ENCODE peak calls at places on chromosomes 5 and 9, in five cellular contexts. O, Q, X, N and I are unnamed samples.

GRCh38 chr9:95434116-95435073 is 82.4 kb downstream of the PTCH1 start:
- DNase-seq in O (no peak), Q (peak; percentile 91), X (no peak), N (no peak), I (no peak)

GRCh38 chr5:126460977-126461376 is 37.8 kb downstream of the GRAMD2B start:
- DNase-seq in O (no peak), Q (no peak), X (no peak), N (no peak), I (no peak)

GRCh38 chr9:135604437-135605237 is 34.7 kb downstream of the GLT6D1 start:
- DNase-seq in O (no peak), Q (no peak), X (no peak), N (no peak), I (peak; percentile 4)

GRCh38 chr5:72508241-72509170 is 1.3 kb upstream of the ZNF366 start:
- DNase-seq in O (peak; percentile 30), Q (no peak), X (no peak), N (no peak), I (no peak)

GRCh38 chr9:8224381-8224791 is 424.8 kb upstream of the DMAC1 start:
- DNase-seq in O (no peak), Q (no peak), X (no peak), N (no peak), I (no peak)

GRCh38 chr5:173472164-173472563 is 143.9 kb upstream of the STC2 start:
- DNase-seq in O (peak; percentile 75), Q (no peak), X (peak; percentile 61), N (peak; percentile 86), I (peak; percentile 91)

GRCh38 chr5:136016945-136017530 is 11.8 kb upstream of the TGFBI start:
- DNase-seq in O (peak; percentile 45), Q (no peak), X (no peak), N (peak; percentile 92), I (no peak)

GRCh38 chr9:111120526-111120925 is 82.3 kb upstream of the LPAR1 start:
- DNase-seq in O (no peak), Q (no peak), X (no peak), N (no peak), I (no peak)

GRCh38 chr9:76135902-76136301 is 245.4 kb downstream of the PCSK5 start:
- DNase-seq in O (no peak), Q (no peak), X (no peak), N (no peak), I (no peak)

GRCh38 chr9:96674914-96675538 is 19.9 kb upstream of the PRXL2C start:
- DNase-seq in O (no peak), Q (no peak), X (no peak), N (peak; percentile 33), I (no peak)

GRCh38 chr5:86968311-86968753 is 299.4 kb upstream of the RASA1 start:
- DNase-seq in O (peak; percentile 38), Q (no peak), X (no peak), N (peak; percentile 68), I (no peak)

GRCh38 chr9:111937781-111938426 is 41.3 kb downstream of the UGCG start:
- DNase-seq in O (peak; percentile 50), Q (no peak), X (peak; percentile 38), N (no peak), I (no peak)

GRCh38 chr5:168291961-168292782 is 727 bp downstream of the WWC1 start:
- DNase-seq in O (no peak), Q (no peak), X (no peak), N (peak; percentile 31), I (no peak)

GRCh38 chr5:10913846-10914245 is 152.8 kb upstream of the DAP start:
- DNase-seq in O (no peak), Q (peak; percentile 20), X (no peak), N (peak; percentile 74), I (no peak)

GRCh38 chr5:60668715-60669304 is 31.2 kb downstream of the DEPDC1B start:
- DNase-seq in O (no peak), Q (no peak), X (no peak), N (peak; percentile 12), I (no peak)

GRCh38 chr9:33480976-33481375 is 7.3 kb upstream of the NOL6 start:
- DNase-seq in O (no peak), Q (no peak), X (peak; percentile 14), N (no peak), I (no peak)

GRCh38 chr9:77817590-77818311 is 169.6 kb upstream of the GNA14 start:
- DNase-seq in O (no peak), Q (no peak), X (no peak), N (no peak), I (no peak)

GRCh38 chr5:178196986-178197385 is 7.3 kb upstream of the HNRNPAB start:
- DNase-seq in O (no peak), Q (peak; percentile 62), X (no peak), N (no peak), I (no peak)

GRCh38 chr5:102772273-102772672 is 17.2 kb downstream of the PAM start:
- DNase-seq in O (no peak), Q (no peak), X (no peak), N (no peak), I (no peak)

GRCh38 chr5:42840842-42841574 is 29.3 kb upstream of the SELENOP start:
- DNase-seq in O (no peak), Q (no peak), X (no peak), N (no peak), I (no peak)

GRCh38 chr5:67166460-67166871 is 30.1 kb downstream of the CD180 start:
- DNase-seq in O (peak; percentile 64), Q (no peak), X (no peak), N (no peak), I (no peak)

GRCh38 chr5:77847814-77848290 is 71.7 kb upstream of the TBCA start:
- DNase-seq in O (no peak), Q (no peak), X (no peak), N (no peak), I (no peak)

GRCh38 chr9:973295-973842 is 3.1 kb upstream of the DMRT3 start:
- DNase-seq in O (no peak), Q (no peak), X (no peak), N (no peak), I (no peak)

GRCh38 chr9:99748251-99748650 is 73.4 kb upstream of the NR4A3 start:
- DNase-seq in O (no peak), Q (no peak), X (no peak), N (no peak), I (no peak)

GRCh38 chr5:117165068-117165467 is 590.4 kb upstream of the SEMA6A start:
- DNase-seq in O (no peak), Q (no peak), X (no peak), N (no peak), I (no peak)

GRCh38 chr5:149988126-149988525 is 12.3 kb downstream of the TIGD6 start:
- DNase-seq in O (no peak), Q (no peak), X (no peak), N (no peak), I (no peak)

GRCh38 chr5:58922392-58923171 is 339.7 kb downstream of the RAB3C start:
- DNase-seq in O (peak; percentile 79), Q (no peak), X (peak; percentile 52), N (no peak), I (peak; percentile 88)

GRCh38 chr9:3751125-3751758 is 225.4 kb upstream of the RFX3 start:
- DNase-seq in O (no peak), Q (no peak), X (peak; percentile 41), N (peak; percentile 66), I (peak; percentile 16)

GRCh38 chr5:97553829-97554452 is 370.9 kb upstream of the RIOK2 start:
- DNase-seq in O (no peak), Q (no peak), X (no peak), N (no peak), I (no peak)

GRCh38 chr9:12996971-12997370 is 222.2 kb downstream of the LURAP1L start:
- DNase-seq in O (no peak), Q (no peak), X (no peak), N (no peak), I (no peak)

GRCh38 chr5:111762895-111763294 is 5.9 kb upstream of the NREP start:
- DNase-seq in O (no peak), Q (no peak), X (no peak), N (no peak), I (no peak)

GRCh38 chr9:126502417-126503332 is 111.1 kb upstream of the LMX1B start:
- DNase-seq in O (no peak), Q (peak; percentile 22), X (no peak), N (no peak), I (no peak)

GRCh38 chr9:105150991-105151685 is 93.3 kb upstream of the SLC44A1 start:
- DNase-seq in O (no peak), Q (no peak), X (no peak), N (peak; percentile 19), I (no peak)

DNA sequence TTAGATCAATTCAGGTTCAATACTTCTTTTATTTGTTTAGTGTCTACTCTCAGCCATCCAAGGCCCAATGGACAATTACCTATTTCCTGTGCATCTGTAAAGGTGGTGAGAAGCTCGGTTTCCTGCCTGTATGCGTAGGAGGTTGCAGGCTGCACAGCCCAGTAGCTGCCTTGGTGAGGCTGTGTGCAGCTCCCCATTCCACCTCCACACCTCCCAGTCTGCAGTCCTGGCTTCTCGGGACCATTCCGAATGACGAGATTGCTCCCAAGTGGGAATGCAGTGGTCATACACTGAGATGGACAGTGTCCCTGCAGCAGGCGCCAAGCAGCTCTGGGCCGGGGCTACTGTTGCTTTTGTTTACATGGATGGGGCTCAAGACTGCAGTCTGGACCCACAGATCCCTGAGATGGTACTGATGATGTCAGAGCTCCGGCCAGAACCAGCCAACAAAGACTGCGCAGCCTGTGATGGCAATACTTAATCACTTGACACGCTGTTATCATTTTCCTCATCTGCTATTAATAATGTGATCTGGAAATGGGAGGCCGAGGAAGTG is 206.1 kb upstream of the IRX1 start:
- DNase-seq in O (no peak), Q (no peak), X (no peak), N (no peak), I (no peak)
- H3K9me3 ChIP-seq in O (no peaks in the 10 kb centered on the region), Q (no peaks in the 10 kb centered on the region), X (no peaks in the 10 kb centered on the region), N (peaks cover 49% of the 10 kb centered on the region), I (no peaks in the 10 kb centered on the region)

DNA sequence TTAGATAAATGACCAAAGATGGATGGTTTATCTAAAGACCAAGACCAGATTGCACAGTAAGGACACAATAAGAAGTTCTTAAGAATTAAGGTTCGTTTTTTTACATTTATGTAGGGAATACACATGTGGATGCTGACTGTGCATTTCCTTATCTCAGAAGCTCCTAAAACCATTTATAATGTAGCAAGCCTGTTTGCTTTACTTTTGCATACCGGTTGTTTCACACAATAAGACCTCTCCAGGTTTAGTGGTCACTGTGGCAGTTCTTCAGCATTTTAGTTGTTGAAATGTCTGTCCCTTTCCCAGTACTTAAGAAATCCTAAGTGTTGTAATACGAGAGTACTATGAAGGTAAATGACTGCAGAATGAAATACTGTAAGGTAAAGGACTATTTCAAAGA is 43.6 kb downstream of the BASP1 start:
- DNase-seq in O (no peak), Q (no peak), X (no peak), N (no peak), I (no peak)
- H3K9me3 ChIP-seq in O (no peaks in the 10 kb centered on the region), Q (no peaks in the 10 kb centered on the region), X (no peaks in the 10 kb centered on the region), N (peaks cover 4% of the 10 kb centered on the region), I (no peaks in the 10 kb centered on the region)

GRCh38 chr5:2131196-2131595 is 248.5 kb upstream of the IRX4 start:
- DNase-seq in O (no peak), Q (no peak), X (no peak), N (no peak), I (no peak)
- H3K9me3 ChIP-seq in O (no peaks in the 10 kb centered on the region), Q (no peaks in the 10 kb centered on the region), X (no peaks in the 10 kb centered on the region), N (peaks cover 22% of the 10 kb centered on the region), I (no peaks in the 10 kb centered on the region)

DNA sequence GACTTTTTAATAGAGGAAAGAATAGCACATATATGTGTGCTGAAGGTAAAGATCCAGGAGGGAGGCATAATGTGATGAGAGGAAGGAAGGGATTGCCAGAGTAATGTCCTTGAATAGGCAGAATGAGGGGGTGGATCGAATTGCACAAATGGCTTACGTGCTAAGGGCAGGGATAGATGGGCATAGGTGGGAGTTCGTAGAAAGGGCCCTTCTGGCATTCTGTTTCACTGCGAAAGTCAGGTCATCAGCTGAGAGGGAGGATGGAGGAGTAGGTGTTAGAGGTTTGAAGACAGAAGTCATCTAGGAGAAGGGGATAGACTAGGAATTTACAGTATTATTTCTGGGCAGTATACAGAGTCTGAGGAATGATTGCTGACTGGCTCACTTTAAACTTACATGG is 32.1 kb downstream of the CNOT6 start:
- DNase-seq in O (no peak), Q (no peak), X (no peak), N (no peak), I (no peak)
- H3K9me3 ChIP-seq in O (no peaks in the 10 kb centered on the region), Q (no peaks in the 10 kb centered on the region), X (no peaks in the 10 kb centered on the region), N (no peaks in the 10 kb centered on the region), I (no peaks in the 10 kb centered on the region)